ENCODE peak calls at places on chromosomes 16 and 17, in nine cellular contexts. B is vagina; Y is GM23338; X is fibroblast of mammary gland; U is dorsolateral prefrontal cortex; R is cardiac muscle cell; D is neural progenitor cell; F is CD4-positive, alpha-beta T cell; Q is fibroblast of the aortic adventitia. T is an unnamed sample.

GRCh38 chr17:41792835-41793748 is 6.6 kb upstream of the JUP start:
- DNase-seq in B (no peak), D (peak), Y (peak), X (no peak), Q (peak), F (no peak), U (no peak), R (peak), T (no peak)

GRCh38 chr17:20156196-20157077 is 147.3 kb downstream of the SPECC1 start:
- DNase-seq in X (peak), Y (peak), D (peak), U (no peak), Q (peak), F (peak), R (peak), B (no peak), T (peak)

GRCh38 chr17:37067555-37068111 is 118.9 kb downstream of the AATF start:
- DNase-seq in D (no peak), Q (peak), R (no peak), Y (peak), B (no peak), X (peak), U (no peak), F (no peak), T (no peak)

GRCh38 chr17:75267146-75267402 is 4.0 kb downstream of the MIF4GD start:
- DNase-seq in X (no peak), F (no peak), B (no peak), D (no peak), Q (no peak), Y (no peak), U (no peak), R (no peak), T (no peak)

GRCh38 chr17:61487161-61487654 is 35.0 kb downstream of the TBX4 start:
- DNase-seq in D (no peak), X (peak), R (no peak), Y (no peak), U (no peak), Q (no peak), F (no peak), B (no peak), T (no peak)

GRCh38 chr17:59435238-59435637 is 103.8 kb downstream of the YPEL2 start:
- DNase-seq in R (no peak), Y (no peak), X (peak), U (no peak), F (no peak), Q (peak), D (no peak), B (no peak), T (no peak)

GRCh38 chr17:73196500-73196899 is 3.6 kb downstream of the COG1 start:
- DNase-seq in F (no peak), R (peak), U (peak), D (peak), X (no peak), Y (peak), Q (peak), B (no peak), T (peak)

GRCh38 chr17:61362396-61362795 is 37.2 kb upstream of the TBX2 start:
- DNase-seq in Y (no peak), Q (no peak), B (no peak), R (no peak), F (no peak), U (no peak), X (no peak), D (no peak), T (no peak)

GRCh38 chr17:82922646-82923045 is 82.8 kb upstream of the ZNF750 start:
- DNase-seq in R (no peak), U (no peak), B (no peak), F (no peak), D (no peak), X (no peak), Q (no peak), Y (no peak), T (no peak)

GRCh38 chr16:69109486-69110270 is 4.2 kb downstream of the HAS3 start:
- DNase-seq in B (no peak), R (no peak), X (no peak), F (no peak), Q (no peak), U (no peak), D (no peak), Y (no peak), T (no peak)

GRCh38 chr16:56470232-56470631 is 18.9 kb downstream of the OGFOD1 start:
- DNase-seq in Y (no peak), B (no peak), Q (no peak), U (no peak), R (no peak), F (no peak), D (no peak), X (no peak), T (no peak)

GRCh38 chr16:35134471-35134870 is 1675.1 kb downstream of the TP53TG3F start:
- DNase-seq in R (no peak), D (no peak), F (no peak), X (no peak), U (no peak), Q (no peak), Y (no peak), B (no peak), T (no peak)

GRCh38 chr17:29593546-29594440 is 861 bp downstream of the ANKRD13B start:
- DNase-seq in F (no peak), R (peak), X (no peak), U (no peak), Y (peak), D (peak), B (no peak), Q (no peak), T (peak)

GRCh38 chr17:4998027-4998665 is 396 bp downstream of the KIF1C start:
- DNase-seq in F (no peak), R (peak), D (peak), U (no peak), Q (no peak), B (no peak), Y (peak), X (no peak), T (peak)

GRCh38 chr17:79464310-79465010 is 146.4 kb downstream of the RBFOX3 start:
- DNase-seq in Q (no peak), F (no peak), R (no peak), U (peak), Y (no peak), D (no peak), X (no peak), B (no peak), T (no peak)

GRCh38 chr17:47304191-47304590 is 19.6 kb upstream of the EFCAB13 start:
- DNase-seq in Q (peak), Y (no peak), B (no peak), X (peak), F (no peak), U (no peak), D (no peak), R (no peak), T (no peak)

GRCh38 chr16:87235810-87236515 is 81.2 kb downstream of the C16orf95 start:
- DNase-seq in B (no peak), D (peak), Q (no peak), X (no peak), U (no peak), R (no peak), Y (peak), F (no peak), T (peak)

GRCh38 chr16:26598061-26598460 is 468.7 kb upstream of the C16orf82 start:
- DNase-seq in X (no peak), U (no peak), Q (no peak), B (no peak), R (no peak), D (no peak), Y (no peak), F (no peak), T (no peak)

GRCh38 chr16:23999663-24000062 is 163.9 kb downstream of the PRKCB start:
- DNase-seq in U (peak), D (no peak), R (no peak), F (no peak), B (no peak), Y (no peak), X (no peak), Q (no peak), T (no peak)

GRCh38 chr16:31441956-31442355 is 633 bp downstream of the ZNF843 start:
- DNase-seq in D (no peak), Q (no peak), Y (no peak), R (no peak), B (no peak), F (no peak), U (no peak), X (no peak), T (no peak)

GRCh38 chr17:78210111-78210510 is 3.9 kb upstream of the BIRC5 start:
- DNase-seq in D (no peak), B (no peak), F (no peak), Q (no peak), R (no peak), X (no peak), Y (no peak), U (peak), T (no peak)

GRCh38 chr16:87115646-87116045 is 201.5 kb downstream of the C16orf95 start:
- DNase-seq in R (no peak), X (no peak), U (no peak), B (no peak), Y (no peak), D (no peak), Q (no peak), F (no peak), T (no peak)

GRCh38 chr17:50021681-50022370 is 26.8 kb upstream of the DLX3 start:
- DNase-seq in B (no peak), X (no peak), U (no peak), D (no peak), F (no peak), Y (no peak), R (no peak), Q (no peak), T (no peak)

GRCh38 chr17:42751628-42752027 is 6.8 kb upstream of the EZH1 start:
- DNase-seq in R (no peak), X (no peak), D (no peak), B (no peak), Q (peak), Y (no peak), U (no peak), F (no peak), T (no peak)

GRCh38 chr17:39357978-39358377 is 43.4 kb downstream of the FBXL20 start:
- DNase-seq in F (no peak), Q (no peak), D (peak), B (no peak), X (no peak), U (no peak), Y (peak), R (no peak), T (no peak)

GRCh38 chr17:49815761-49816281 is 27.3 kb downstream of the KAT7 start:
- DNase-seq in U (no peak), X (no peak), R (no peak), F (no peak), B (no peak), Y (peak), D (peak), Q (no peak), T (no peak)

GRCh38 chr17:57998234-57998746 is 8.8 kb downstream of the SRSF1 start:
- DNase-seq in F (no peak), U (no peak), D (no peak), Q (no peak), Y (no peak), R (no peak), X (no peak), B (no peak), T (no peak)

GRCh38 chr17:62099532-62099931 is 34.5 kb upstream of the MED13 start:
- DNase-seq in U (no peak), Q (no peak), X (no peak), R (no peak), Y (no peak), F (no peak), D (no peak), B (no peak), T (no peak)

GRCh38 chr17:79500738-79501533 is 109.9 kb downstream of the RBFOX3 start:
- DNase-seq in R (peak), D (peak), F (no peak), Q (no peak), U (peak), Y (no peak), B (no peak), X (no peak), T (no peak)

GRCh38 chr17:12415031-12415430 is 250.7 kb upstream of the MYOCD start:
- DNase-seq in F (no peak), B (no peak), Q (peak), Y (peak), D (no peak), X (peak), R (no peak), U (no peak), T (no peak)

GRCh38 chr17:56661906-56662305 is 68.4 kb downstream of the NOG start:
- DNase-seq in B (no peak), D (peak), F (no peak), R (no peak), X (no peak), Y (no peak), U (no peak), Q (no peak), T (no peak)

GRCh38 chr16:83826146-83826913 is 18.6 kb downstream of the HSBP1 start:
- DNase-seq in U (peak), B (no peak), Q (peak), D (peak), Y (peak), X (peak), F (peak), R (peak), T (peak)

GRCh38 chr17:5042152-5043022 is 7.2 kb upstream of the SLC52A1 start:
- DNase-seq in F (peak), R (no peak), D (no peak), B (no peak), Y (no peak), Q (no peak), X (no peak), U (no peak), T (no peak)

GRCh38 chr16:17519041-17519440 is 48.3 kb upstream of the XYLT1 start:
- DNase-seq in R (no peak), U (no peak), D (no peak), Y (no peak), Q (peak), B (no peak), X (peak), F (no peak), T (no peak)

GRCh38 chr17:362721-363120 is 10.1 kb upstream of the RPH3AL start:
- DNase-seq in R (no peak), X (no peak), F (no peak), Y (no peak), U (no peak), B (no peak), D (no peak), Q (no peak), T (no peak)

GRCh38 chr16:55759983-55760664 is 72.8 kb downstream of the CES1 start:
- DNase-seq in R (peak), D (peak), Q (no peak), Y (peak), U (no peak), B (no peak), X (no peak), F (no peak), T (peak)

GRCh38 chr16:58695368-58695767 is 10.8 kb upstream of the SLC38A7 start:
- DNase-seq in D (no peak), Q (no peak), X (no peak), F (no peak), B (no peak), U (no peak), Y (no peak), R (no peak), T (no peak)

GRCh38 chr16:1832831-1833454 is 5.9 kb downstream of the FAHD1 start:
- DNase-seq in Y (no peak), U (no peak), X (no peak), F (no peak), Q (no peak), D (no peak), R (no peak), B (no peak), T (no peak)

GRCh38 chr16:68658258-68658973 is 13.3 kb downstream of the CDH3 start:
- DNase-seq in R (peak), X (peak), Q (peak), D (peak), F (no peak), B (no peak), Y (no peak), U (no peak), T (no peak)

GRCh38 chr17:3802461-3803307 is 1.7 kb upstream of the ITGAE start:
- DNase-seq in U (no peak), Y (no peak), R (no peak), Q (peak), F (no peak), D (no peak), B (peak), X (peak), T (no peak)
- TF ChIP-seq CTCF in U (no peak), Y (no peak), R (no peak), Q (no peak), F (no peak), D (no peak), B (no peak), X (no peak), T (no peak)

GRCh38 chr17:72030067-72030899 is 90.5 kb upstream of the SOX9 start:
- DNase-seq in Q (peak), U (peak), B (no peak), Y (peak), X (peak), R (peak), D (peak), F (no peak), T (peak)
- TF ChIP-seq CTCF in Q (peak), U (peak), B (no peak), Y (peak), X (peak), R (peak), D (peak), F (no peak), T (peak)

GRCh38 chr16:66274335-66275110 is 92.0 kb upstream of the CDH5 start:
- DNase-seq in Y (no peak), Q (peak), D (no peak), B (peak), X (peak), R (no peak), F (no peak), U (no peak), T (no peak)
- TF ChIP-seq CTCF in Y (peak), Q (peak), D (no peak), B (no peak), X (peak), R (peak), F (peak), U (peak), T (no peak)

GRCh38 chr17:7823581-7824001 is 10.4 kb upstream of the KDM6B start:
- DNase-seq in B (no peak), F (no peak), Q (no peak), R (no peak), Y (peak), D (no peak), U (no peak), X (no peak), T (no peak)

GRCh38 chr17:7820231-7820630 is 13.8 kb upstream of the KDM6B start:
- DNase-seq in D (no peak), R (no peak), U (no peak), X (no peak), B (no peak), Q (no peak), Y (no peak), F (no peak), T (no peak)

GRCh38 chr17:7822126-7822525 is 11.9 kb upstream of the KDM6B start:
- DNase-seq in U (no peak), D (no peak), F (no peak), Q (no peak), X (no peak), R (no peak), B (no peak), Y (no peak), T (no peak)

GRCh38 chr17:7824021-7824924 is 9.7 kb upstream of the KDM6B start:
- DNase-seq in U (peak), Q (no peak), Y (no peak), F (no peak), R (no peak), B (no peak), D (no peak), X (no peak), T (no peak)

GRCh38 chr17:7825206-7825980 is 8.6 kb upstream of the KDM6B start:
- DNase-seq in X (no peak), U (peak), F (no peak), D (peak), R (no peak), Y (no peak), B (no peak), Q (peak), T (no peak)
- TF ChIP-seq CTCF in X (no peak), U (peak), F (no peak), D (peak), R (no peak), Y (peak), B (no peak), Q (peak), T (no peak)

GRCh38 chr17:35022536-35023063 is 40.9 kb downstream of the RFFL start:
- DNase-seq in Y (no peak), F (peak), Q (peak), U (peak), X (peak), B (no peak), D (no peak), R (peak), T (no peak)
- TF ChIP-seq CTCF in Y (no peak), F (no peak), Q (peak), U (no peak), X (peak), B (no peak), D (no peak), R (peak), T (no peak)

GRCh38 chr17:81338301-81339179 is 43.4 kb upstream of the SLC38A10 start:
- DNase-seq in X (peak), Y (no peak), B (no peak), F (no peak), D (no peak), U (no peak), Q (peak), R (no peak), T (no peak)
- TF ChIP-seq CTCF in X (no peak), Y (peak), B (no peak), F (no peak), D (peak), U (no peak), Q (no peak), R (no peak), T (no peak)

DNA sequence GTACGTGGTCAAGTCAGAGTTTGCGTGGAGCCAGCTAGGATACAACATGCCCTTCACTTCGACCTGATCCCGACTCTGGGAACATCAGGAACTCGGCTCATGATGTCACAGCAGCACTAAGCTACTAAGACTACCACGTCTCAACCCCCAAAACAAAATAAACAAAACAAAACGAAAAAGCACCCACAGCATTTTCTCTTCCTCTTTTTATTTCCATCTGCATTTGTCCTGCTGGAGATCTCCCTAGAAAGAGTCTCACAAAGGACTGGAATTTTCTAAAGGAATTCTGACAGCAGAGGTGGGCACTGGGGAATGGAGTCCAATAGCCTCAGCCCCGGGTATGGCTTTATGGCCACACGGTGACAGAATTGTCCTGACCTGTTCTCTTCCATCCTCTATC is 196.6 kb downstream of the SALL1 start:
- DNase-seq in X (no peak), R (no peak), Y (no peak), U (no peak), B (no peak), D (no peak), F (no peak), Q (no peak), T (no peak)
- TF ChIP-seq CTCF in X (no peak), R (no peak), Y (no peak), U (no peak), B (no peak), D (no peak), F (no peak), Q (no peak), T (no peak)

DNA sequence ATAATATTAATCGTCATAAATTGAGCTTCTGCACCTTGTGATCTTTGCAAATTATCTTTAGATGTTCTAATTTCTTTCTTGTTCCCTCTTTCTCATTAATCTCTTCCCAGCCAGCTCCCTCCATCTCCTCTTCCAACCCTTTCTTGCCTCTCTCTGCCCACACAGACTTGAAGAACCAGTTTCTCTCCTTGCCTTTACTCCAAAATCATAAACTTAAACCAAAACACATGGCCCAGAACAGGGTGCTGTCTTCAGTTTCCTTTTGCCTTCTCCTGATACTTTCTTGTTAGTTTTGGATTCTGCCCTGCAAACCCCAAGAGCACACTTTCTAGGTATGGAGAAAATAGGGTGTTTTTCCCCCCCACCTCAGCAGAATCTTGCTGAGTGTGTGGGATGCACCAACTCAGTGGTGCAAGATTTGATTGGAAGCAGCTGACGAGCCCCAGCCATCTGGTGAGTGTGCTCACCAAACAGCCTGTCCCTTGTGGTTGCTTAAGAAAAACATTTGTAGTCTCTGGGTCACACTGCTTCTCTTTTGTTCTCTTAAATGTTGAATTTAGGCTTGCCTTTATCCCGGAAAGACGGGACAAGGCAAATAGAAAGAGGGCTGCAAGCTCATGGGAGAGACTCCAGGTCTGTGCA is 175.8 kb upstream of the MAF start:
- DNase-seq in B (no peak), U (no peak), D (peak), Q (peak), X (peak), F (no peak), Y (peak), R (no peak), T (no peak)
- TF ChIP-seq CTCF in B (peak), U (no peak), D (peak), Q (no peak), X (no peak), F (no peak), Y (no peak), R (no peak), T (no peak)

GRCh38 chr17:10352866-10353265 is 19.9 kb downstream of the MYH13 start:
- DNase-seq in Q (peak), B (no peak), X (no peak), R (no peak), D (no peak), Y (no peak), F (no peak), U (no peak), T (no peak)

GRCh38 chr17:10349403-10349802 is 23.4 kb downstream of the MYH13 start:
- DNase-seq in R (no peak), U (no peak), Y (peak), X (peak), B (no peak), Q (no peak), D (peak), F (no peak), T (no peak)
- TF ChIP-seq CTCF in R (peak), U (no peak), Y (peak), X (peak), B (no peak), Q (peak), D (peak), F (no peak), T (no peak)